ENCODE peak calls at places on chromosome 19, in six cellular contexts. Y is neuronal stem cell, A is H9, T is H1, R is IMR-90, G is trophoblast cell. V is an unnamed sample.

GRCh38 chr19:28023064-28023463 is 1189.9 kb downstream of the UQCRFS1 start:
- DNase-seq in A (no peak), R (no peak), G (no peak), T (no peak), Y (no peak), V (no peak)

GRCh38 chr19:52592301-52592700 is 22.2 kb downstream of the ZNF701 start:
- DNase-seq in R (no peak), A (no peak), G (no peak), T (no peak), Y (no peak), V (no peak)

GRCh38 chr19:47146920-47147319 is 16.3 kb downstream of the SAE1 start:
- DNase-seq in A (no peak), R (no peak), Y (no peak), T (no peak), G (no peak), V (no peak)

GRCh38 chr19:56105090-56105701 is 15.9 kb downstream of the ZNF787 start:
- DNase-seq in Y (peak; percentile 51), R (peak; percentile 33), G (peak; percentile 30), A (peak; percentile 85), T (peak; percentile 61), V (peak; percentile 40)

GRCh38 chr19:42113641-42114348 is 18.5 kb downstream of the POU2F2 start:
- DNase-seq in T (peak; percentile 56), R (peak; percentile 99), A (peak; percentile 80), G (peak; percentile 85), Y (no peak), V (peak; percentile 98)

GRCh38 chr19:3100747-3101730 is 6.9 kb downstream of the GNA11 start:
- DNase-seq in G (no peak), A (no peak), Y (no peak), R (no peak), T (no peak), V (no peak)

GRCh38 chr19:2731181-2732117 is 8.4 kb downstream of the SLC39A3 start:
- DNase-seq in G (no peak), R (no peak), Y (no peak), T (no peak), A (no peak), V (no peak)

GRCh38 chr19:18670313-18670712 is 13.2 kb upstream of the CRTC1 start:
- DNase-seq in T (no peak), R (no peak), A (no peak), G (no peak), Y (no peak), V (no peak)

GRCh38 chr19:21568816-21569496 is 63.6 kb downstream of the ZNF429 start:
- DNase-seq in A (no peak), R (peak; percentile 94), T (no peak), Y (no peak), G (peak; percentile 90), V (no peak)

GRCh38 chr19:19475845-19476828 is 39.2 kb downstream of the TSSK6 start:
- DNase-seq in A (peak; percentile 58), Y (no peak), T (no peak), R (no peak), G (peak; percentile 30), V (peak; percentile 33)

GRCh38 chr19:19171821-19172532 is 1.9 kb upstream of the MEF2B start:
- DNase-seq in T (no peak), G (no peak), A (no peak), Y (no peak), R (peak; percentile 78), V (peak; percentile 72)

GRCh38 chr19:17441241-17442135 is 7.0 kb downstream of the TMEM221 start:
- DNase-seq in A (peak; percentile 56), Y (no peak), G (no peak), R (no peak), T (no peak), V (peak; percentile 39)

GRCh38 chr19:54561840-54562239 is 11.8 kb upstream of the LILRA2 start:
- DNase-seq in T (no peak), A (no peak), G (peak; percentile 19), R (no peak), Y (no peak), V (no peak)

GRCh38 chr19:21483589-21484170 is 21.7 kb upstream of the ZNF429 start:
- DNase-seq in T (peak; percentile 60), R (no peak), G (peak; percentile 66), A (peak; percentile 84), Y (no peak), V (no peak)

GRCh38 chr19:18847516-18848463 is 16.0 kb downstream of the UPF1 start:
- DNase-seq in A (no peak), T (no peak), Y (no peak), R (no peak), G (no peak), V (no peak)

GRCh38 chr19:45713141-45713540 is 17.6 kb downstream of the FBXO46 start:
- DNase-seq in A (no peak), Y (no peak), R (no peak), T (no peak), G (no peak), V (no peak)

GRCh38 chr19:13478576-13478975 is 27.7 kb downstream of the CACNA1A start:
- DNase-seq in A (no peak), T (no peak), G (no peak), Y (no peak), R (no peak), V (no peak)

GRCh38 chr19:41746593-41747227 is 8.6 kb upstream of the CEACAM6 start:
- DNase-seq in A (peak; percentile 64), Y (peak; percentile 3), R (peak; percentile 39), G (peak; percentile 54), T (no peak), V (no peak)

GRCh38 chr19:53463263-53463662 is 4.3 kb upstream of the ZNF813 start:
- DNase-seq in R (peak; percentile 6), A (peak; percentile 95), T (peak; percentile 80), Y (peak; percentile 39), G (peak; percentile 10), V (no peak)

DNA sequence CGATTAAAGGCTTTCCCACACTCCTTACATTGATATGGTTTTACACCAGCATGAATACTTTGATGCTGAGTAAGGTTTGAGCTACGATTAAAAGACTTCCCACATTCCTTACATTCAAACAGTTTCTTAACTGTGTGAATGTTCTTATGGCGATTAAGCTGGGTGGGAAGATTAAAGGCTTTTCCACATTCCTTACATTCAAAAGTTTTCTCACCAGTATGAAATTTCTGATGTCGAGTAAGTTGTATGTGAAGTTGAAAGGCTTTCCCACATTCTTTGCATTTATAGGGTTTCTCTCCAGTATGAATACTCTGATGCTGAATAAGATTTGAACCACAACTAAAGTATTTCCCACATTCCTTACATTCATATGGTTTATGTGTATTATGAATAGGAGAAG is 20.0 kb downstream of the ZNF780B start:
- DNase-seq in A (no peak), Y (no peak), R (peak; percentile 4), G (no peak), T (no peak), V (no peak)
- H4K91ac ChIP-seq in A (no peak overlapping the region), Y (no peak overlapping the region), R (no peak overlapping the region), G (no peak overlapping the region), T (no peak overlapping the region), V (no peak overlapping the region)

GRCh38 chr19:29625316-29625715 is 19.2 kb downstream of the POP4 start:
- DNase-seq in G (no peak), A (no peak), Y (peak; percentile 46), T (no peak), R (no peak), V (no peak)

GRCh38 chr19:29624489-29625210 is 18.6 kb downstream of the POP4 start:
- DNase-seq in T (no peak), Y (no peak), R (peak; percentile 4), A (no peak), G (no peak), V (no peak)

GRCh38 chr19:29623726-29624488 is 17.8 kb downstream of the POP4 start:
- DNase-seq in A (no peak), R (no peak), G (no peak), Y (no peak), T (no peak), V (no peak)

GRCh38 chr19:29628661-29629385 is 22.7 kb downstream of the POP4 start:
- DNase-seq in A (no peak), R (no peak), T (no peak), Y (no peak), G (peak; percentile 67), V (no peak)

DNA sequence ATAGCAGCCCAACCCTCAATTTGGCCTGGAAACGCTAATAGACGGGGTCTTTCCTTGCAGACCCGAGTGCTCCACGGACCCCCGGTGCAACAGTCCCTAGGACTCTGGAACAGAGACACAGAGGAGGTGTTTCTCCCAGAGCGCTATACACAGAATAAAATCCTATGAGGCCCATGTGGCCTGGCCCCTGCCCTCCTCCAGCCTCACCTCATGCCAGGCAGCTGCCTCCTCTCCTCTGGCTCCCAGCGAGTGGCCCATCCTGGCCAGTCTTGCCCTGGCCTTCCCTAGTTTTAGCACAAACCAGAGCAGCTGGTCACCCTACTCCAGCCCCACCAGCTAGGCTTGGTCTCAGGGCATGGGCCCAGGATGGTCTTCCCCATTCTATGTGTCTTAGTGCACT is 20.3 kb downstream of the POP4 start:
- DNase-seq in G (no peak), T (no peak), R (no peak), A (no peak), Y (no peak), V (no peak)
- H3K27ac ChIP-seq in G (no peak overlapping the region), T (no peak overlapping the region), R (no peak overlapping the region), A (no peak overlapping the region), Y (no peak overlapping the region), V (no peak overlapping the region)

GRCh38 chr19:38685666-38686529 is 38.4 kb downstream of the ACTN4 start:
- DNase-seq in G (no peak), R (peak; percentile 73), T (no peak), A (peak; percentile 56), Y (no peak), V (peak; percentile 87)
- H4K91ac ChIP-seq in G (peak overlapping the region; percentile 100), R (peak overlapping the region; percentile 88), T (peak overlapping the region; percentile 98), A (peak overlapping the region; percentile 89), Y (no peak overlapping the region), V (peak overlapping the region; percentile 99)

GRCh38 chr19:10898633-10899032 is 27.3 kb downstream of the CARM1 start:
- DNase-seq in R (no peak), T (no peak), G (no peak), Y (no peak), A (no peak), V (no peak)

GRCh38 chr19:10895363-10895762 is 24.0 kb downstream of the CARM1 start:
- DNase-seq in R (no peak), G (no peak), Y (no peak), T (no peak), A (no peak), V (no peak)

GRCh38 chr19:10895920-10896319 is 24.6 kb downstream of the CARM1 start:
- DNase-seq in R (no peak), A (peak; percentile 64), T (no peak), G (no peak), Y (no peak), V (no peak)

GRCh38 chr19:10894911-10895213 is 23.5 kb downstream of the CARM1 start:
- DNase-seq in Y (no peak), A (no peak), G (no peak), R (no peak), T (no peak), V (no peak)

DNA sequence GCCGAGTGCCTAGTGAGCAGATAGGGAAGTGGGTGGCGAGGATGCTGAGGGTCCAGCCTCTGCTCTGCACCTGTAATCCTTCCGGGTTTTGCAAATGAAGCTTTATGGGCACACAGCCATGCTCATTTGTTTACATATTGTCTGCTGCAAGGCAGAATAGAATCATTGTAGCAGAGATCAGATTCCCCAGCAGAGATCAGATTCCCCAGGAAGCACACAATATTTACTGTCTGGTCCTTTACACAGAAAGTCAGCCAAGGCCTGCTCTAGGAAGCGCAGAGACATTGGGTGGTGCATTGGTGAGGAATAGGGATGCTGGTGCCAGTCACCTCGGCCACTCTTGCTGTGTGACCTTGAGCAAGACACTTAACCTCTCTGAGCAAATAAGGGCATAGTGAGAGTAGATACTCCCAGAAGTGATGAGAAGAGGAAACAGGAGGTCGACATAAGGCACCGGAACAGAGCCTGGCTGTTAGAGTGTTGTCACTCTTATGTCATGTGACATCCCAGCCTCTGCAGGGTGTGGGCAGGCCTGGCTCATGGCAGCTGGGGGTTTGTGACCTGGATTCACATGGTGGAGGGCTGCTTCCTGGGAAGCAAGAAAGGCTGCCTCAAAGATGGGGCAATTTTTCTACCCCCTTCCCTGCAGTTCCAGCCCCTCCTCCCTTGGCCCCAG is 25.6 kb downstream of the CARM1 start:
- DNase-seq in Y (no peak), T (no peak), A (no peak), R (peak; percentile 69), G (no peak), V (peak; percentile 36)
- H3K27ac ChIP-seq in Y (no peak overlapping the region), T (peak overlapping the region; percentile 6), A (no peak overlapping the region), R (peak overlapping the region; percentile 0), G (no peak overlapping the region), V (no peak overlapping the region)